ENCODE peak calls at places on chromosomes 2 and 18, in four cellular contexts. One of them, this sample, is unnamed.

GRCh38 chr2:205764502-205764815 is 82.2 kb downstream of the NRP2 start:
- DNase-seq in neuronal stem cell: no peak
- DNase-seq in thoracic aorta: no peak
- DNase-seq in mesendoderm: no peak
- DNase-seq in this sample: no peak

GRCh38 chr2:230778350-230779140 is 65.9 kb downstream of the CAB39 start:
- DNase-seq in neuronal stem cell: no peak
- DNase-seq in thoracic aorta: no peak
- DNase-seq in mesendoderm: no peak
- DNase-seq in this sample: no peak

GRCh38 chr2:27809761-27810241 is 38.3 kb downstream of the MRPL33 start:
- DNase-seq in neuronal stem cell: no peak
- DNase-seq in thoracic aorta: no peak
- DNase-seq in mesendoderm: no peak
- DNase-seq in this sample: no peak

GRCh38 chr2:166900700-166901099 is 12.4 kb downstream of the XIRP2 start:
- DNase-seq in neuronal stem cell: peak; percentile 6
- DNase-seq in thoracic aorta: no peak
- DNase-seq in mesendoderm: peak; percentile 83
- DNase-seq in this sample: no peak

GRCh38 chr2:100124746-100125145 is 17.6 kb downstream of the AFF3 start:
- DNase-seq in neuronal stem cell: no peak
- DNase-seq in thoracic aorta: no peak
- DNase-seq in mesendoderm: no peak
- DNase-seq in this sample: no peak

GRCh38 chr2:229634574-229635185 is 79.7 kb downstream of the DNER start:
- DNase-seq in neuronal stem cell: peak; percentile 24
- DNase-seq in thoracic aorta: no peak
- DNase-seq in mesendoderm: peak; percentile 22
- DNase-seq in this sample: no peak

GRCh38 chr2:237139123-237139675 is 53.5 kb downstream of the COPS8 start:
- DNase-seq in neuronal stem cell: no peak
- DNase-seq in thoracic aorta: no peak
- DNase-seq in mesendoderm: no peak
- DNase-seq in this sample: no peak

GRCh38 chr18:79818036-79818435 is 20.3 kb downstream of the KCNG2 start:
- DNase-seq in neuronal stem cell: no peak
- DNase-seq in thoracic aorta: no peak
- DNase-seq in mesendoderm: no peak
- DNase-seq in this sample: no peak

GRCh38 chr2:20094142-20094792 is 42.8 kb upstream of the LAPTM4A start:
- DNase-seq in neuronal stem cell: no peak
- DNase-seq in thoracic aorta: no peak
- DNase-seq in mesendoderm: no peak
- DNase-seq in this sample: no peak

GRCh38 chr2:200125463-200125862 is 170.1 kb downstream of the MAIP1 start:
- DNase-seq in neuronal stem cell: no peak
- DNase-seq in thoracic aorta: no peak
- DNase-seq in mesendoderm: no peak
- DNase-seq in this sample: no peak

GRCh38 chr2:109285244-109285651 is 156.2 kb downstream of the SH3RF3 start:
- DNase-seq in neuronal stem cell: no peak
- DNase-seq in thoracic aorta: no peak
- DNase-seq in mesendoderm: no peak
- DNase-seq in this sample: no peak

GRCh38 chr2:9310390-9310789 is 103.8 kb downstream of the ASAP2 start:
- DNase-seq in neuronal stem cell: no peak
- DNase-seq in thoracic aorta: no peak
- DNase-seq in mesendoderm: no peak
- DNase-seq in this sample: no peak

GRCh38 chr2:170973492-170974303 is 44.6 kb downstream of the GORASP2 start:
- DNase-seq in neuronal stem cell: peak; percentile 79
- DNase-seq in thoracic aorta: peak; percentile 43
- DNase-seq in mesendoderm: peak; percentile 72
- DNase-seq in this sample: peak; percentile 86

GRCh38 chr18:12543697-12544096 is 114.2 kb downstream of the SPIRE1 start:
- DNase-seq in neuronal stem cell: no peak
- DNase-seq in thoracic aorta: no peak
- DNase-seq in mesendoderm: no peak
- DNase-seq in this sample: no peak

GRCh38 chr2:164868563-164869419 is 27.2 kb upstream of the COBLL1 start:
- DNase-seq in neuronal stem cell: no peak
- DNase-seq in thoracic aorta: no peak
- DNase-seq in mesendoderm: no peak
- DNase-seq in this sample: peak; percentile 51

GRCh38 chr2:6506311-6507258 is 359.1 kb downstream of the CMPK2 start:
- DNase-seq in neuronal stem cell: no peak
- DNase-seq in thoracic aorta: no peak
- DNase-seq in mesendoderm: no peak
- DNase-seq in this sample: no peak

GRCh38 chr2:101473911-101474751 is 781 bp downstream of the RFX8 start:
- DNase-seq in neuronal stem cell: peak; percentile 41
- DNase-seq in thoracic aorta: no peak
- DNase-seq in mesendoderm: peak; percentile 59
- DNase-seq in this sample: no peak

GRCh38 chr2:32712870-32713269 is 85.0 kb downstream of the TTC27 start:
- DNase-seq in neuronal stem cell: no peak
- DNase-seq in thoracic aorta: no peak
- DNase-seq in mesendoderm: no peak
- DNase-seq in this sample: no peak

GRCh38 chr2:10494351-10495066 is 46.4 kb upstream of the ODC1 start:
- DNase-seq in neuronal stem cell: no peak
- DNase-seq in thoracic aorta: no peak
- DNase-seq in mesendoderm: no peak
- DNase-seq in this sample: no peak

GRCh38 chr18:37987901-37988300 is 422.3 kb upstream of the CELF4 start:
- DNase-seq in neuronal stem cell: no peak
- DNase-seq in thoracic aorta: no peak
- DNase-seq in mesendoderm: no peak
- DNase-seq in this sample: no peak

GRCh38 chr2:134934150-134934549 is 15.5 kb downstream of the CCNT2 start:
- DNase-seq in neuronal stem cell: no peak
- DNase-seq in thoracic aorta: no peak
- DNase-seq in mesendoderm: no peak
- DNase-seq in this sample: no peak

GRCh38 chr2:73746015-73746876 is 9.1 kb upstream of the TPRKB start:
- DNase-seq in neuronal stem cell: no peak
- DNase-seq in thoracic aorta: no peak
- DNase-seq in mesendoderm: peak; percentile 15
- DNase-seq in this sample: no peak

GRCh38 chr2:160613466-160614153 is 120.0 kb upstream of the RBMS1 start:
- DNase-seq in neuronal stem cell: no peak
- DNase-seq in thoracic aorta: no peak
- DNase-seq in mesendoderm: no peak
- DNase-seq in this sample: no peak

GRCh38 chr2:37630298-37630697 is 41.1 kb downstream of the CDC42EP3 start:
- DNase-seq in neuronal stem cell: no peak
- DNase-seq in thoracic aorta: no peak
- DNase-seq in mesendoderm: no peak
- DNase-seq in this sample: no peak

GRCh38 chr18:51339866-51340265 is 142.4 kb upstream of the MEX3C start:
- DNase-seq in neuronal stem cell: no peak
- DNase-seq in thoracic aorta: no peak
- DNase-seq in mesendoderm: no peak
- DNase-seq in this sample: no peak

GRCh38 chr2:128379021-128380005 is 60.6 kb upstream of the HS6ST1 start:
- DNase-seq in neuronal stem cell: peak; percentile 68
- DNase-seq in thoracic aorta: no peak
- DNase-seq in mesendoderm: peak; percentile 73
- DNase-seq in this sample: peak; percentile 82

GRCh38 chr2:122028371-122029102 is 273.1 kb downstream of the TSN start:
- DNase-seq in neuronal stem cell: no peak
- DNase-seq in thoracic aorta: no peak
- DNase-seq in mesendoderm: no peak
- DNase-seq in this sample: no peak

GRCh38 chr2:176391020-176391419 is 121.8 kb downstream of the MTX2 start:
- DNase-seq in neuronal stem cell: no peak
- DNase-seq in thoracic aorta: no peak
- DNase-seq in mesendoderm: no peak
- DNase-seq in this sample: no peak

GRCh38 chr2:176392125-176392704 is 123.0 kb downstream of the MTX2 start:
- DNase-seq in neuronal stem cell: no peak
- DNase-seq in thoracic aorta: no peak
- DNase-seq in mesendoderm: no peak
- DNase-seq in this sample: peak; percentile 27

GRCh38 chr2:176392744-176393414 is 123.6 kb downstream of the MTX2 start:
- DNase-seq in neuronal stem cell: no peak
- DNase-seq in thoracic aorta: no peak
- DNase-seq in mesendoderm: peak; percentile 23
- DNase-seq in this sample: no peak

GRCh38 chr2:176388886-176389285 is 119.6 kb downstream of the MTX2 start:
- DNase-seq in neuronal stem cell: no peak
- DNase-seq in thoracic aorta: no peak
- DNase-seq in mesendoderm: no peak
- DNase-seq in this sample: no peak

GRCh38 chr2:176390276-176390675 is 121.0 kb downstream of the MTX2 start:
- DNase-seq in neuronal stem cell: no peak
- DNase-seq in thoracic aorta: no peak
- DNase-seq in mesendoderm: no peak
- DNase-seq in this sample: no peak
- H3K4me3 ChIP-seq in neuronal stem cell: no peak overlapping the region
- H3K4me3 ChIP-seq in thoracic aorta: no peak overlapping the region
- H3K4me3 ChIP-seq in mesendoderm: no peak overlapping the region
- H3K4me3 ChIP-seq in this sample: no peak overlapping the region

DNA sequence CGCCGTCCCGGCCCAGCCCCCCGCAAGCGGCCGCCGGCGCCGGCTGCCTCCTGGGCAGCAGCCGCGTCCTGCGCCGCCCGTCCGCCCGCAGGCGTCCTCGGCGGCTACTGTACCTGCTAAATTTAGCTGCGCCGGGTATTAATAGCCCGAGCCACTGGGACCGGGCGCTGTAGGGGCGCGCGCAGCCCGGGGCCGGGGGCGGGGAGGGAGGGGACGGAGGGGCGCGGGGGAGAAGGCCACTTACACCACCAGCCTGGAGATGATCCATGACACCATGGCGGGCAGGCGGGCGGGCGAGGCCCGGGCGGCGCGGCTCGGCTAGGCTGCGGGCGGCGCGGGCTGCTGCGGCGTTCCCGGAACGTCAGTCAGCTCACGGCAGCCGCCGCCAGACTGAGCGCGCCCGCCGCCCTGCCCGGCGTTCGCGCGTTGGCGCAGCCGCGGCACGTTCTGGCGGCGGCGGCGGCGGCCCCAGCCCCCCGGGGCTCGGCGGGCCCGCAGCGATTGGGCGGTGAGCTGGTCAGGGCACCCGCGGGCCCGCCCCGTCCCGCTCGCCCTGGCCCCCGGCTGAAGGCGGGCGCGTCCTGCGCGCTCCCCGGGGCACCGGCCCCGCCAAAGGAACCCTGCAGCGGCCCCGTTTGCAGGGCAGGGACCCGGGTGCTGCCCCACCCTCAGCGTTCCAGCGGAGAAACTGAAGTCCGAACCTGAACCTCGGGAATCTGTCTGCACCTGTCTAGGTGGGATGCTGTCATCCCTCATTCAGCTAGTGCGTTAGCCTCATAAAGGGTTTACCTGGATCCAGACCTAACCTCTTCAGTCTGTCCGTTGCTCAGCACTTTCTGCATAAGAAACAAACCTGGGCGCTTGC is at the start of gene REEP1:
- DNase-seq in neuronal stem cell: peak; percentile 33
- DNase-seq in thoracic aorta: no peak
- DNase-seq in mesendoderm: peak; percentile 23
- DNase-seq in this sample: no peak
- H3K27ac ChIP-seq in neuronal stem cell: no peak within 1 kb of the TSS
- H3K27ac ChIP-seq in thoracic aorta: no peak within 1 kb of the TSS
- H3K27ac ChIP-seq in mesendoderm: no peak within 1 kb of the TSS
- H3K27ac ChIP-seq in this sample: no peak within 1 kb of the TSS

GRCh38 chr2:119424284-119425118 is 7.2 kb upstream of the TMEM37 start:
- DNase-seq in neuronal stem cell: no peak
- DNase-seq in thoracic aorta: no peak
- DNase-seq in mesendoderm: no peak
- DNase-seq in this sample: no peak

GRCh38 chr2:119423811-119424210 is 7.8 kb upstream of the TMEM37 start:
- DNase-seq in neuronal stem cell: no peak
- DNase-seq in thoracic aorta: no peak
- DNase-seq in mesendoderm: no peak
- DNase-seq in this sample: no peak

GRCh38 chr2:119422521-119422920 is 9.1 kb upstream of the TMEM37 start:
- DNase-seq in neuronal stem cell: no peak
- DNase-seq in thoracic aorta: no peak
- DNase-seq in mesendoderm: no peak
- DNase-seq in this sample: no peak

GRCh38 chr2:119421731-119422130 is 9.9 kb upstream of the TMEM37 start:
- DNase-seq in neuronal stem cell: no peak
- DNase-seq in thoracic aorta: no peak
- DNase-seq in mesendoderm: no peak
- DNase-seq in this sample: no peak

DNA sequence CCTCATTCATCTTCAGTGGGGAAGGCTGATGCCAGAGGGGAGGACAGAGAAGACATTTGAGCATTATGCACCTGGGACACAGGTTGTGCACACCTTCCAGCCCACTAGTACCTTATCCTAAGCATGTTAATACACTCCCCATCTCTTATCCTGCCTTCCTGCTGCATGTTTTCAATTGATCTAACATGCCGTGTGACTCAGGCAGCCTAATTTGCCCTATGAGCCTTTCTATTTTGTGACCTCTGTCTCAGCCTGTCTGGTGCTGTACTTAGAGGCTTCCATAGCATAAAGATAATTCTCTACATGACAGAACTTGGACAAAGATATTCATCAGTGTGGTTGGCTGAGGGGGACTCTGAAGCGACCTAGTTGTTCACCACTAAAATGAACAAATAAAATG is 8.6 kb upstream of the TMEM37 start:
- DNase-seq in neuronal stem cell: no peak
- DNase-seq in thoracic aorta: no peak
- DNase-seq in mesendoderm: no peak
- DNase-seq in this sample: no peak
- H3K4me1 ChIP-seq in neuronal stem cell: peaks cover 3% of the 10 kb centered on the region
- H3K4me1 ChIP-seq in thoracic aorta: peaks cover 5% of the 10 kb centered on the region
- H3K4me1 ChIP-seq in mesendoderm: peaks cover 3% of the 10 kb centered on the region
- H3K4me1 ChIP-seq in this sample: no peaks in the 10 kb centered on the region

DNA sequence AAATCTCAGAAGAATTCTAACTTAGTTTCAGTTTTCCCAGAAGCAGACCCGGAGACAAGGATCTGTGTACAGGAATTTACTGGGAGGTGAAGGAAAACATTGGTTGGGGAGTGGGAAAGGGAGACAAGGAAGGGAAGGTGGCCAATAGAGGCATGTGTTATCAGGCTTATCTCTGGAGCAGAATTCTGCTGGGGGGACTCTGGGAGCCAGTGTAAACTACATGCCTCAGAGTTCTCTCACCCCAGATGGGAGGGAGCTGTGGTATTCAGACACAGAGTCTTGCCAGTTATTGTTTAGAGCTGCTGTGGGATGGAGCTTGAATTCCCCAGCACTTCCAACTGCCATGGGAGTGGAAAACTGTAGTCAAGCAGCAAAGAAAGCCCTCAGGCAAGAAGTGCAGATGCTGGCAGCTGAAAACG is 19.0 kb downstream of the DNPEP start:
- DNase-seq in neuronal stem cell: no peak
- DNase-seq in thoracic aorta: no peak
- DNase-seq in mesendoderm: no peak
- DNase-seq in this sample: peak; percentile 37
- H3K4me3 ChIP-seq in neuronal stem cell: no peak overlapping the region
- H3K4me3 ChIP-seq in thoracic aorta: peak overlapping the region; percentile 67
- H3K4me3 ChIP-seq in mesendoderm: no peak overlapping the region
- H3K4me3 ChIP-seq in this sample: no peak overlapping the region

GRCh38 chr2:174683392-174683759 is 80.9 kb downstream of the CHRNA1 start:
- DNase-seq in neuronal stem cell: peak; percentile 20
- DNase-seq in thoracic aorta: no peak
- DNase-seq in mesendoderm: peak; percentile 77
- DNase-seq in this sample: no peak
- H3K27ac ChIP-seq in neuronal stem cell: no peak overlapping the region
- H3K27ac ChIP-seq in thoracic aorta: peak overlapping the region; percentile 43
- H3K27ac ChIP-seq in mesendoderm: no peak overlapping the region
- H3K27ac ChIP-seq in this sample: peak overlapping the region; percentile 71